ENCODE peak calls at places on chromosomes 2 and 18, in nine cellular contexts. E, N, F, W, C, U, S, I and D are unnamed samples.

GRCh38 chr2:27494944-27495554 is at the start of gene FNDC4:
- DNase-seq in E (no peak), W (no peak), S (no peak), U (no peak), I (no peak), F (no peak), N (peak), C (peak), D (peak)

GRCh38 chr2:96099861-96100798 is 16.2 kb downstream of the ADRA2B start:
- DNase-seq in U (peak), I (no peak), F (peak), N (peak), E (no peak), C (no peak), S (no peak), W (peak), D (peak)

GRCh38 chr2:68516051-68516771 is 48.8 kb downstream of the APLF start:
- DNase-seq in S (no peak), W (no peak), I (no peak), U (no peak), N (no peak), F (no peak), E (no peak), C (no peak), D (no peak)

GRCh38 chr2:62202019-62202722 is 6.3 kb downstream of the B3GNT2 start:
- DNase-seq in W (no peak), C (no peak), E (no peak), I (no peak), S (no peak), N (no peak), F (no peak), U (no peak), D (no peak)

GRCh38 chr2:215460682-215461081 is 24.8 kb upstream of the FN1 start:
- DNase-seq in N (no peak), F (no peak), S (peak), E (no peak), U (no peak), I (peak), C (no peak), W (peak), D (no peak)

GRCh38 chr18:48042431-48042830 is 112.0 kb upstream of the SMAD2 start:
- DNase-seq in I (no peak), U (no peak), W (no peak), C (no peak), N (no peak), S (no peak), E (no peak), F (no peak), D (no peak)

GRCh38 chr2:19048593-19049264 is 309.7 kb downstream of the OSR1 start:
- DNase-seq in U (no peak), I (peak), S (peak), N (peak), E (no peak), C (no peak), W (peak), F (no peak), D (no peak)

GRCh38 chr2:236507393-236508085 is 62.1 kb upstream of the ACKR3 start:
- DNase-seq in S (no peak), C (peak), F (peak), W (peak), I (peak), U (peak), N (peak), E (no peak), D (peak)

GRCh38 chr18:70195852-70196434 is 9.5 kb downstream of the RTTN start:
- DNase-seq in C (no peak), E (no peak), W (peak), N (peak), I (peak), S (peak), U (no peak), F (no peak), D (peak)

GRCh38 chr2:144666032-144666431 is 146.1 kb upstream of the ZEB2 start:
- DNase-seq in S (no peak), N (no peak), W (peak), C (no peak), I (peak), F (no peak), E (no peak), U (no peak), D (no peak)

GRCh38 chr2:238279324-238279682 is 9.1 kb downstream of the PER2 start:
- DNase-seq in N (no peak), W (no peak), U (no peak), C (no peak), S (no peak), E (no peak), I (no peak), F (no peak), D (no peak)

GRCh38 chr2:225773143-225773542 is 373.6 kb downstream of the NYAP2 start:
- DNase-seq in I (peak), C (no peak), U (no peak), E (no peak), N (no peak), W (no peak), S (no peak), F (no peak), D (no peak)

GRCh38 chr2:223093436-223093839 is 41.4 kb downstream of the KCNE4 start:
- DNase-seq in F (peak), C (no peak), N (peak), U (no peak), S (peak), W (no peak), E (peak), I (no peak), D (no peak)

GRCh38 chr2:10274376-10274775 is 28.3 kb upstream of the HPCAL1 start:
- DNase-seq in I (no peak), N (no peak), F (no peak), C (no peak), W (no peak), U (no peak), E (no peak), S (no peak), D (no peak)

GRCh38 chr2:237490009-237490804 is 3.2 kb downstream of the MLPH start:
- DNase-seq in E (no peak), C (no peak), W (peak), U (no peak), N (no peak), I (no peak), F (no peak), S (peak), D (no peak)

GRCh38 chr18:32879497-32879896 is 106.7 kb upstream of the KLHL14 start:
- DNase-seq in E (no peak), C (no peak), W (no peak), N (no peak), U (no peak), F (no peak), S (no peak), I (no peak), D (no peak)

GRCh38 chr2:72843301-72843700 is 17.5 kb upstream of the EXOC6B start:
- DNase-seq in W (no peak), C (no peak), E (no peak), S (no peak), I (no peak), U (no peak), N (no peak), F (no peak), D (no peak)
- TF ChIP-seq CTCF in W (no peak), C (no peak), E (no peak), S (no peak), I (no peak), U (no peak), N (no peak), F (no peak), D (no peak)

DNA sequence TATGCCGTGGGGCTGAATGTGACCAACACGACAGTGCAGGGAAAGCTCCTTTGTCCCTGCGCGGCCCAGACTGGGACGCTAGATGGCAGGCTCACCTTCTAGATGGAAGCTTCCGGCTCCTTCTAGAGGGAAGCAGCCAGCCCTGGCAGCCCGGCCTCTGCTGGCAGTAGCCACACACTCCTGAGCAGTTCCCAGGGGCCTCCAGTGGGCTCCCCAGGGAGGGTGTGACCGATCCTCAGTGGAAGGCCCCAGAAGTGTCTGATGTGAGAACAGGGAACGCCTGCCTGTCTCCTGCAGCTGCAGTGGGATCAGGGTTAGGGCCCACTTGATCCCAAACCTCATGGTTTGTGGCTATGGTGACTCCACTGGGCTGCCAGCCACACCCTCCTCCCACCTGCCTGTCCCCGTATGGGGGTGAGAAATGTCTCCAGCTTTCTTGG is 48.5 kb upstream of the LRPPRC start:
- DNase-seq in N (peak), C (peak), S (peak), E (peak), W (peak), U (peak), I (peak), F (peak), D (peak)
- TF ChIP-seq CTCF in N (peak), C (peak), S (peak), E (peak), W (peak), U (peak), I (peak), F (peak), D (peak)

GRCh38 chr18:59659486-59660187 is 37.6 kb downstream of the CCBE1 start:
- DNase-seq in E (no peak), S (no peak), U (no peak), C (no peak), I (peak), F (no peak), W (peak), N (no peak), D (no peak)
- TF ChIP-seq CTCF in E (no peak), S (no peak), U (peak), C (no peak), I (no peak), F (no peak), W (no peak), N (no peak), D (no peak)

GRCh38 chr18:36761186-36761698 is 67.6 kb downstream of the TPGS2 start:
- DNase-seq in W (no peak), N (no peak), I (no peak), U (no peak), F (no peak), E (no peak), S (peak), C (no peak), D (no peak)
- TF ChIP-seq CTCF in W (no peak), N (no peak), I (no peak), U (no peak), F (no peak), E (no peak), S (no peak), C (no peak), D (no peak)

DNA sequence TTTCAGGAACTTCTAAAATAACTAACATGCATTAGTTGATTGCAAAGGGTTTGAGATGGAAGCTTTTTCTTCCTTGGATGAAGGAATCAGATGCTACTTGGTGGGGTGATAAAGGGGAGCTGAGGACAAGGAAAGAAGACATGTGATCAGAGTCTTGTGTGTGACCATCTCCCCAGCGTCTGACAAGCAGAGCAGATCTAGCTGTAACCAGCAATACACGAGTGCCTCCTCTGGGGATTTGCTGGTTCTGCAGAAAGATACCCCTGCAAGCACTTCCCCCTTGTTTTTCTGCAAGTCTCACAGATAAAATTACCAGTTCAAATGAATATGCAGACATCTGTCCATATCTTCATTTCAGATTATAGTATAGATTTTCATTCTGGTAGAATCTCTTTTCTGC is 2.7 kb downstream of the CDH7 start:
- DNase-seq in I (peak), C (peak), W (peak), S (no peak), E (no peak), N (no peak), F (no peak), U (no peak), D (peak)
- TF ChIP-seq CTCF in I (no peak), C (peak), W (peak), S (no peak), E (no peak), N (no peak), F (no peak), U (peak), D (peak)